ENCODE peak calls at places on chromosomes 12 and 14, in ten cellular contexts. T, Q, X, L, Z, M, O, I, P and B are unnamed samples.

GRCh38 chr12:2668816-2669215 is 126.0 kb upstream of the FKBP4 start:
- DNase-seq in T (no peak), Q (no peak), X (no peak), L (no peak), Z (no peak), M (no peak), O (peak), I (no peak), P (no peak), B (no peak)

GRCh38 chr12:50453872-50454271 is 50.9 kb upstream of the DIP2B start:
- DNase-seq in T (no peak), Q (no peak), X (no peak), L (no peak), Z (no peak), M (no peak), O (no peak), I (no peak), P (no peak), B (no peak)

GRCh38 chr12:50734409-50735263 is 29.3 kb upstream of the ATF1 start:
- DNase-seq in T (peak), Q (peak), X (peak), L (peak), Z (peak), M (no peak), O (no peak), I (peak), P (peak), B (peak)

GRCh38 chr14:60977848-60978247 is 3.0 kb downstream of the TRMT5 start:
- DNase-seq in T (no peak), Q (no peak), X (no peak), L (no peak), Z (no peak), M (no peak), O (no peak), I (no peak), P (no peak), B (no peak)

GRCh38 chr14:96986701-96987474 is 189.7 kb downstream of the VRK1 start:
- DNase-seq in T (no peak), Q (peak), X (no peak), L (no peak), Z (no peak), M (no peak), O (no peak), I (no peak), P (peak), B (no peak)

GRCh38 chr14:93970589-93970966 is 5.8 kb downstream of the ASB2 start:
- DNase-seq in T (peak), Q (peak), X (no peak), L (no peak), Z (peak), M (no peak), O (no peak), I (no peak), P (peak), B (peak)

GRCh38 chr12:48788522-48788851 is 402 bp downstream of the ADCY6 start:
- DNase-seq in T (no peak), Q (no peak), X (peak), L (no peak), Z (no peak), M (no peak), O (no peak), I (no peak), P (no peak), B (no peak)

GRCh38 chr12:67650127-67650495 is 1.6 kb downstream of the DYRK2 start:
- DNase-seq in T (peak), Q (peak), X (peak), L (no peak), Z (no peak), M (no peak), O (peak), I (no peak), P (peak), B (no peak)

GRCh38 chr12:54371328-54372112 is 7.2 kb upstream of the GPR84 start:
- DNase-seq in T (no peak), Q (no peak), X (no peak), L (no peak), Z (peak), M (no peak), O (peak), I (no peak), P (no peak), B (no peak)

GRCh38 chr14:23550131-23550826 is 1.3 kb downstream of the ZFHX2 start:
- DNase-seq in T (no peak), Q (no peak), X (no peak), L (no peak), Z (no peak), M (no peak), O (no peak), I (no peak), P (no peak), B (no peak)

GRCh38 chr12:19239616-19240234 is 110.2 kb downstream of the PLEKHA5 start:
- DNase-seq in T (no peak), Q (no peak), X (no peak), L (no peak), Z (no peak), M (no peak), O (no peak), I (peak), P (no peak), B (no peak)

GRCh38 chr12:114293571-114294302 is 112.2 kb downstream of the TBX5 start:
- DNase-seq in T (no peak), Q (no peak), X (no peak), L (no peak), Z (no peak), M (no peak), O (no peak), I (no peak), P (no peak), B (no peak)

GRCh38 chr12:4031703-4032291 is 158.6 kb upstream of the PARP11 start:
- DNase-seq in T (no peak), Q (no peak), X (no peak), L (no peak), Z (no peak), M (peak), O (peak), I (peak), P (no peak), B (no peak)

GRCh38 chr14:47585447-47585846 is 90.0 kb downstream of the MDGA2 start:
- DNase-seq in T (no peak), Q (no peak), X (no peak), L (no peak), Z (no peak), M (no peak), O (no peak), I (peak), P (no peak), B (no peak)

GRCh38 chr14:58331111-58331510 is 32.8 kb downstream of the ARID4A start:
- DNase-seq in T (peak), Q (peak), X (no peak), L (peak), Z (peak), M (peak), O (peak), I (peak), P (peak), B (peak)

GRCh38 chr12:116559330-116560080 is at the start of gene MAP1LC3B2:
- DNase-seq in T (no peak), Q (peak), X (no peak), L (no peak), Z (peak), M (peak), O (peak), I (peak), P (peak), B (no peak)

GRCh38 chr14:60175255-60175902 is 10.2 kb upstream of the DHRS7 start:
- DNase-seq in T (no peak), Q (no peak), X (no peak), L (peak), Z (no peak), M (no peak), O (no peak), I (peak), P (no peak), B (no peak)

GRCh38 chr14:79074501-79074900 is 904.3 kb downstream of the NRXN3 start:
- DNase-seq in T (no peak), Q (no peak), X (no peak), L (no peak), Z (no peak), M (no peak), O (no peak), I (no peak), P (no peak), B (no peak)

GRCh38 chr12:14326699-14327098 is 38.8 kb upstream of the ATF7IP start:
- DNase-seq in T (no peak), Q (no peak), X (no peak), L (peak), Z (no peak), M (no peak), O (no peak), I (peak), P (no peak), B (no peak)